ENCODE peak calls at places on chromosomes 2 and 18, in four cellular contexts. P is HL-60, T is K562, E is GM12878. O is an unnamed sample.

GRCh38 chr2:18987592-18988073 is 370.8 kb downstream of the OSR1 start:
- DNase-seq in E (no peak), T (no peak), P (no peak), O (no peak)

GRCh38 chr2:46850742-46851141 is 64.9 kb downstream of the MCFD2 start:
- DNase-seq in T (peak; percentile 62), P (no peak), E (no peak), O (no peak)

GRCh38 chr2:235492850-235493344 is 946 bp upstream of the AGAP1 start:
- DNase-seq in T (no peak), E (no peak), P (no peak), O (no peak)

GRCh38 chr2:169462896-169463695 is 16.2 kb upstream of the BBS5 start:
- DNase-seq in T (no peak), E (no peak), P (no peak), O (no peak)

GRCh38 chr2:210086292-210086691 is 83.9 kb downstream of the RPE start:
- DNase-seq in E (no peak), P (no peak), T (no peak), O (no peak)

GRCh38 chr2:168773719-168774521 is 28.5 kb upstream of the NOSTRIN start:
- DNase-seq in E (no peak), T (peak; percentile 87), P (peak; percentile 54), O (peak; percentile 17)

GRCh38 chr2:218282173-218282991 is 9.9 kb downstream of the TMBIM1 start:
- DNase-seq in P (no peak), E (no peak), T (no peak), O (no peak)

GRCh38 chr2:169358016-169358415 is 4.3 kb downstream of the LRP2 start:
- DNase-seq in E (no peak), P (no peak), T (no peak), O (no peak)

GRCh38 chr2:166197446-166197845 is 69.6 kb upstream of the SCN1A start:
- DNase-seq in P (no peak), T (no peak), E (no peak), O (no peak)

GRCh38 chr2:27663463-27664244 is at the start of the genes SLC4A1AP and SUPT7L:
- DNase-seq in T (peak; percentile 64), E (peak; percentile 77), P (peak; percentile 76), O (peak; percentile 59)

GRCh38 chr2:12105180-12105579 is 358.7 kb downstream of the LPIN1 start:
- DNase-seq in P (no peak), T (no peak), E (no peak), O (no peak)

GRCh38 chr2:102001767-102002142 is 10.0 kb downstream of the IL1R2 start:
- DNase-seq in T (no peak), E (no peak), P (no peak), O (no peak)

GRCh38 chr2:111617804-111618576 is 266.0 kb downstream of the ANAPC1 start:
- DNase-seq in P (peak; percentile 67), E (no peak), T (no peak), O (no peak)

GRCh38 chr2:7094113-7094760 is 177.0 kb downstream of the RNF144A start:
- DNase-seq in E (no peak), T (no peak), P (no peak), O (no peak)

GRCh38 chr2:151845884-151846283 is 17.7 kb upstream of the ARL5A start:
- DNase-seq in T (no peak), P (no peak), E (no peak), O (no peak)

GRCh38 chr18:28018361-28018760 is 158.6 kb downstream of the CDH2 start:
- DNase-seq in T (no peak), E (no peak), P (no peak), O (no peak)

GRCh38 chr18:28015671-28016070 is 161.3 kb downstream of the CDH2 start:
- DNase-seq in E (no peak), T (no peak), P (no peak), O (no peak)

GRCh38 chr18:28007841-28008240 is 169.1 kb downstream of the CDH2 start:
- DNase-seq in P (no peak), E (no peak), T (no peak), O (no peak)

GRCh38 chr18:28009589-28009988 is 167.3 kb downstream of the CDH2 start:
- DNase-seq in T (no peak), P (no peak), E (no peak), O (no peak)

DNA sequence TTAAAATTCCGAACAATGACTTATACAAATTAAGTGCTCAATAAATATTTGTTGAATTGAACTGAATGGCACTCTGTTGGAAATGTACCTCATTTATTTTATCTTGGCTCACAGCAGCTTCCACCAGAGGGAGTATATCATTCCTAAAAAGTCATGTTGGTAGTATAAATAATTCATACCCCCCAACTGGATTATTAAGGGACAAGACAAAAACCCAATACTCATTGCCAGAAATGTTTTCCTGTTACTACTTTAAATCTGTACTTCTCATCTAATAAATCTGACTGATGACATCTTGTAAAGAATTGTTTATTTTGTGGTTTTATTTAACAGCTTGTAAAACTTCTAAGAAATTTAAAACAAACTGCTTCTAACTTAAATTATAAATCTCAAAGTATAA is 163.9 kb downstream of the CDH2 start:
- DNase-seq in T (no peak), E (no peak), P (no peak), O (no peak)
- TF ChIP-seq SPI1 in T (no peak), E (no peak), P (no peak), O (no peak)

GRCh38 chr2:84823788-84824187 is 57.1 kb downstream of the TRABD2A start:
- DNase-seq in T (no peak), E (no peak), P (no peak), O (no peak)
- TF ChIP-seq SPI1 in T (no peak), E (no peak), P (no peak), O (no peak)

GRCh38 chr2:240296611-240297552 is 138.6 kb upstream of the GPC1 start:
- DNase-seq in T (no peak), E (no peak), P (no peak), O (no peak)

GRCh38 chr2:240298803-240299709 is 136.4 kb upstream of the GPC1 start:
- DNase-seq in P (no peak), E (no peak), T (no peak), O (peak; percentile 10)

GRCh38 chr2:240296104-240296406 is 139.4 kb upstream of the GPC1 start:
- DNase-seq in P (no peak), E (no peak), T (no peak), O (no peak)

GRCh38 chr2:240298316-240298790 is 137.1 kb upstream of the GPC1 start:
- DNase-seq in E (no peak), P (no peak), T (no peak), O (peak; percentile 5)

DNA sequence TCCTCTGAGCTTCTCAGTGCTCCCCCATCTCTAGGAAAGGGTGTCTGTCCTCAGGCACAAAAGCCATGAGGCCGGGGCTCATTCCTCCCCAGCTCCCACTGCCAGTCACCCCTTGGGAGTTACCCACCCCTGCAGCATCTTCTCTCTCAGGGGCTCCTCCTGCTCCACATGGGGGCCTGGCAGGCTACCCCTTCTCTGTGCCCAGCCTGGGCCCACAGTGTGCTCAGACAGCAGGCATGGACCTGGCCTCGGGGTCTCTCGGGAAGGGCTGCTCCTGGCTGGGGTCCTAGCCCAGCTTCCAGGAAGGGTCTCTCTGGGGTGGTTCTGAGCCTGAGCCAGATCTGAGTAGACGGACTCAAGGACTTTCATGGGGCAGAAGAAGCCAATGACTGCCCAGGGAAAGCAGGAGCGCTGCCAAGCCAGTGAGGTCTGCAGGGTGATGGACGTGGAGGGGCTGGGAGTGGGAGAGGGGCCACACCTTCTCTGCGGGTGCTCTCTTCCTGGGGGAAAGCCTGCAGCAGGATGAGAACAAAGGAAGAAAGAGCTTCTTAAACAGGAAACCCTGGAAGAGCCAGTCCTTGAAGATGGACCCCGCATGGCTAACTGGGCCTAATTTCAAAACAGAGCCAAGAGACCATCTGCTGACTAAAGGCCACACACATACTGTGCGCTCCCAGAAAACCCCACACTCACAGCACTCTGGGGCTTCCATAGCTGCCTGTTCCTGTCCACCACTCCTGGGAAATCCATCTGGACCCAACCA is 137.7 kb upstream of the GPC1 start:
- DNase-seq in E (no peak), T (no peak), P (no peak), O (no peak)
- TF ChIP-seq SPI1 in E (no peak), T (no peak), P (no peak), O (no peak)

GRCh38 chr2:201320257-201320656 is 36.9 kb downstream of the FLACC1 start:
- DNase-seq in E (no peak), T (no peak), P (no peak), O (no peak)
- TF ChIP-seq SPI1 in E (no peak), T (no peak), P (no peak), O (no peak)

GRCh38 chr2:131521961-131522781 is 5.5 kb upstream of the CCDC74A start:
- DNase-seq in T (no peak), E (no peak), P (no peak), O (no peak)
- TF ChIP-seq SPI1 in T (no peak), E (no peak), P (no peak), O (no peak)

GRCh38 chr2:203675086-203675485 is 31.4 kb upstream of the CD28 start:
- DNase-seq in T (no peak), E (no peak), P (no peak), O (no peak)
- TF ChIP-seq SPI1 in T (no peak), E (no peak), P (no peak), O (no peak)

DNA sequence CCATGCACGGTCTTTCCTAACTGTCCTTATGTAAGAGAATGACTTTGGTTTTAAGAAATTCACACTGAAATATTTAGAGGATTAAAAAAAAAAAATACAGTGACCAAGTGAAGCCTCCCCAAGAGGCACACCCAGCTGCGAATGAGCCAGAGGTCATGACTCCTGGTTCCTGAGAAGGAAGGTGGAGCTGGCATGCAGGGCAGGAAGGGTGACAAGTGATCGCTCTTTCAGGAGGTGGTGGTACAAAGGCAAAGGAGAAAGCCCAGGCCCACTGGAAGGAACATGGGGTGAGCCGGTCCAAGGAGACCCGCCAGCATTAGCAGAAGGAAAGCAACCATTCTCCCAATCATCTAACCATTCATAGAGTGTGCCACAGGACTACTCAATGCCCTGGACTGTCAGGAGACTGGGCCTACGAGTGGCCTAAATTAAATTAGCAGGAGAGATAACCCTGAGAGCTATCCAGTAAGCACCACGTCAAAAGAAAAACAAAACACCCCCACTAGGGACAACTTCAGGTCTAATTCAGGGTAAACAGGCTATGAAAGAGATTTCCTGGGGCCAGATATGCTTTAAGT is 7.8 kb downstream of the INO80C start:
- DNase-seq in E (no peak), P (no peak), T (no peak), O (no peak)
- TF ChIP-seq SPI1 in E (no peak), P (no peak), T (no peak), O (no peak)